ENCODE peak calls at places on chromosomes 2 and 18, in four cellular contexts. P is ovary, M is vagina, T is sigmoid colon. O is an unnamed sample.

GRCh38 chr18:9834551-9834950 is 51.2 kb upstream of the TXNDC2 start:
- DNase-seq in P (no peak), M (no peak), T (no peak), O (no peak)

GRCh38 chr18:12347895-12348294 is 29.1 kb downstream of the AFG3L2 start:
- DNase-seq in P (no peak), M (no peak), T (no peak), O (no peak)

GRCh38 chr2:11930211-11930761 is 183.9 kb downstream of the LPIN1 start:
- DNase-seq in P (no peak), M (no peak), T (no peak), O (no peak)

GRCh38 chr18:55592572-55592971 is 4.6 kb upstream of the TCF4 start:
- DNase-seq in P (no peak), M (no peak), T (no peak), O (no peak)

GRCh38 chr2:236862961-236863728 is 222.5 kb upstream of the COPS8 start:
- DNase-seq in P (no peak), M (peak), T (peak), O (no peak)

GRCh38 chr18:51275712-51276473 is 78.4 kb upstream of the MEX3C start:
- DNase-seq in P (peak), M (no peak), T (no peak), O (no peak)

GRCh38 chr2:239949079-239949478 is 76.1 kb downstream of the NDUFA10 start:
- DNase-seq in P (no peak), M (no peak), T (peak), O (no peak)

GRCh38 chr2:157181234-157181633 is 76.3 kb upstream of the GALNT5 start:
- DNase-seq in P (no peak), M (no peak), T (no peak), O (no peak)

GRCh38 chr2:529425-529824 is 147.8 kb downstream of the TMEM18 start:
- DNase-seq in P (no peak), M (no peak), T (no peak), O (no peak)

GRCh38 chr2:120442923-120443571 is 97.1 kb downstream of the INHBB start:
- DNase-seq in P (no peak), M (no peak), T (peak), O (no peak)

GRCh38 chr2:190094471-190094870 is 31.9 kb upstream of the MSTN start:
- DNase-seq in P (no peak), M (no peak), T (no peak), O (no peak)

GRCh38 chr2:224778474-224778877 is 62.3 kb upstream of the CCDC195 start:
- DNase-seq in P (no peak), M (no peak), T (no peak), O (peak)

GRCh38 chr18:62024983-62025382 is 132.2 kb upstream of the RNF152 start:
- DNase-seq in P (no peak), M (no peak), T (no peak), O (no peak)

GRCh38 chr2:189379287-189379630 is 62.0 kb upstream of the WDR75 start:
- DNase-seq in P (no peak), M (no peak), T (no peak), O (no peak)

GRCh38 chr18:35085450-35086032 is 44.3 kb downstream of the MAPRE2 start:
- DNase-seq in P (no peak), M (no peak), T (no peak), O (no peak)

GRCh38 chr2:29195796-29196195 is 80.6 kb downstream of the CLIP4 start:
- DNase-seq in P (no peak), M (no peak), T (no peak), O (no peak)

GRCh38 chr2:86221066-86221684 is 21.9 kb downstream of the MRPL35 start:
- DNase-seq in P (peak), M (no peak), T (peak), O (no peak)

GRCh38 chr18:62634471-62634870 is 80.9 kb upstream of the PHLPP1 start:
- DNase-seq in P (no peak), M (no peak), T (no peak), O (no peak)

GRCh38 chr2:121303531-121304263 is 18.7 kb upstream of the TFCP2L1 start:
- DNase-seq in P (no peak), M (peak), T (no peak), O (no peak)

GRCh38 chr18:35409921-35410320 is 32.8 kb upstream of the ZNF396 start:
- DNase-seq in P (no peak), M (no peak), T (no peak), O (no peak)

GRCh38 chr2:239602290-239603282 is 201.8 kb upstream of the HDAC4 start:
- DNase-seq in P (no peak), M (peak), T (peak), O (peak)

GRCh38 chr2:39407516-39408296 is 29.4 kb downstream of the MAP4K3 start:
- DNase-seq in P (no peak), M (no peak), T (no peak), O (no peak)

GRCh38 chr2:197804758-197805597 is 585 bp downstream of the PLCL1 start:
- DNase-seq in P (peak), M (no peak), T (peak), O (peak)

DNA sequence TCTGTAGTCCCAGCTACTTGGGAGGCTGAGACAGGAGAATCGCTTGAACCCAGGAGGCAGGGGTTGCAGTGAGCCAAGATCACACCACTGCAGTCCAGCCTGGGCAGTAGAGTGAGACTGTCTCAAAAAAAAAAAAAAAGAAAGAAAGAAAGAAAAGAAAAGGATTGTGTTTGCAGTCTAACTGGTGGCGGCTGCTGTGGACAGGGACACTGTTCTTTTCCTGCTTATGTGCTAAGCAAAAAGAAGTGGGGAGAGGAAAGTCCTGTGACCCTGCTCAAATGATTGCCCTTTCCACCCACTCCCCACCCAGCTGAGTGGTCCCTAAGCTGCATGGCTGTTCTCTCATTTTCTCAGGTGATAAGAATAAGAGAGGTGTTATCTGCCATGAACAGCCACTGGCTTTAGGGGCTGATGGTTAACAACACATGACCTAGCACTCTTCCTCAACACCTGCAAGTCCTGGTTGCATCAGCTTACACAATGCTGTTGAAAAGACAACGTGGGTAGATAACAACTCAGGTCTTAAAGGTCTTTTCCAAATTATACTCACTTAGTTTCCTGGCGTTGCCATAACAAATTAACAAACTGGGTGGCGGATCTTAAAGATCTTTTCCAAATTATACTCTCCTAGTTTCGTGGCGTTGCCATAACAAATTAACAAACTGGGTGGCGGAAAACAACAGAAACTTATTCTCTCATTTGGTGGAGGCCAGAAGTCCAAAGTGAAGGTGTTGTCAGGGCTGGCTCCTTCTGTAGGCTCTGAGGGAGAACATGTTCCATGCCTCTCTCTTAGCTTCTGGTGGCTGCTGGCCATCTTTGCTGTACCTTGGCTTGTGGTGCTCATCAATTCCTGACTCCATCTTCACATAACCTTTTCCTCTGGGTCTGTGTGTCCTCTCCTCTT is 90.3 kb upstream of the RTN4 start:
- DNase-seq in P (no peak), M (no peak), T (no peak), O (no peak)
- TF ChIP-seq POLR2A in P (no peak), M (no peak), T (no peak), O (no peak)

GRCh38 chr18:75161629-75162028 is 47.3 kb downstream of the PTGR3 start:
- DNase-seq in P (no peak), M (no peak), T (no peak), O (peak)
- H3K4me3 ChIP-seq in P (peak), M (peak), T (peak), O (no peak)

DNA sequence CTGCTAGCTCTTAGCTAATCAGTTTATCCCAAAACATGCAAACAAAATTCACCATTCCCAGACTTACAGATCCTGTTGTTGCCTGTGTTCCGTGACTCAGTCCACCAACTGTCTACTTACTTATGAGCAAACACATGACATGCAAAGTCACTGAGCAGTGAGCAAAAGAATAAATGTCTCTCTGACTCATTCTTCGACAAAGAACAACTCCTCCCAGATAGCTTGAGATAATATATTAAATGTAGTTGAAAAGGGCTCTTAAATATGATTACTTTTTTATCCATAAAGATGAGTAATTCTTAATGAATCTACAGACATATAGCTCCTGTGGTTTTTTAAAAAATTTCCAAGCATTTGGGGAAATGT is 9.0 kb upstream of the CREG2 start:
- DNase-seq in P (no peak), M (no peak), T (no peak), O (no peak)
- TF ChIP-seq POLR2A in P (no peak), M (no peak), T (no peak), O (no peak)

DNA sequence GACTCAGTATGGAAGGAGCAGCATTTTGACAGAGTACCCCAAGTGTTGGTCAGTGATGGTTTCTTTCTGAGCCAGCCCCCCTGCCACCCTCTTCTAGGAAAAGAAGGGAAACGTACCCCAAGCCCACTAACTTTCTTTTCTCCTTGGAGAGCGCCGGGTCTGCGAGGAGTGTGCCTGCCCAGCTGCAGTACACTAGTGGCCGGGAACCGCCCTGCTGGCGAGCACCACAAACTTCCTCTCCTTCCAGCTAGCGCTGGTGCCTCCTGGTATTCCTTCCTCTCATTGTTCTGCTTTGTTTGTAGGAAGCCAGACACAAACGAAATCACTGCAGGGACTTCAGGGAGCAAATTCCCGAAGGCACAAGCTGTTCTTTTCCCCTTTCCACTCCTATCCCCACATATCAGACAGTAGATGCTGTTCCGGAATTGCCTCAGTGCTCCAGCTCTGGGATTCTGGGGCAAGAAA is 1.8 kb downstream of the CCDC85A start:
- DNase-seq in P (no peak), M (no peak), T (no peak), O (peak)
- H3K4me3 ChIP-seq in P (peak), M (peak), T (peak), O (peak)

GRCh38 chr2:68776124-68776523 is 41.5 kb downstream of the ARHGAP25 start:
- DNase-seq in P (no peak), M (no peak), T (no peak), O (no peak)

GRCh38 chr2:68772109-68772508 is 37.5 kb downstream of the ARHGAP25 start:
- DNase-seq in P (no peak), M (no peak), T (no peak), O (no peak)

GRCh38 chr2:68775272-68775847 is 40.7 kb downstream of the ARHGAP25 start:
- DNase-seq in P (no peak), M (no peak), T (no peak), O (no peak)

GRCh38 chr2:68771211-68771721 is 36.7 kb downstream of the ARHGAP25 start:
- DNase-seq in P (no peak), M (no peak), T (no peak), O (peak)

GRCh38 chr2:68774569-68775271 is 40.1 kb downstream of the ARHGAP25 start:
- DNase-seq in P (peak), M (no peak), T (peak), O (peak)
- TF ChIP-seq POLR2A in P (no peak), M (peak), T (no peak), O (no peak)

GRCh38 chr2:36355157-36355889 is at the start of gene CRIM1:
- DNase-seq in P (peak), M (peak), T (peak), O (peak)
- H3K4me3 ChIP-seq in P (peak), M (peak), T (peak), O (peak)

DNA sequence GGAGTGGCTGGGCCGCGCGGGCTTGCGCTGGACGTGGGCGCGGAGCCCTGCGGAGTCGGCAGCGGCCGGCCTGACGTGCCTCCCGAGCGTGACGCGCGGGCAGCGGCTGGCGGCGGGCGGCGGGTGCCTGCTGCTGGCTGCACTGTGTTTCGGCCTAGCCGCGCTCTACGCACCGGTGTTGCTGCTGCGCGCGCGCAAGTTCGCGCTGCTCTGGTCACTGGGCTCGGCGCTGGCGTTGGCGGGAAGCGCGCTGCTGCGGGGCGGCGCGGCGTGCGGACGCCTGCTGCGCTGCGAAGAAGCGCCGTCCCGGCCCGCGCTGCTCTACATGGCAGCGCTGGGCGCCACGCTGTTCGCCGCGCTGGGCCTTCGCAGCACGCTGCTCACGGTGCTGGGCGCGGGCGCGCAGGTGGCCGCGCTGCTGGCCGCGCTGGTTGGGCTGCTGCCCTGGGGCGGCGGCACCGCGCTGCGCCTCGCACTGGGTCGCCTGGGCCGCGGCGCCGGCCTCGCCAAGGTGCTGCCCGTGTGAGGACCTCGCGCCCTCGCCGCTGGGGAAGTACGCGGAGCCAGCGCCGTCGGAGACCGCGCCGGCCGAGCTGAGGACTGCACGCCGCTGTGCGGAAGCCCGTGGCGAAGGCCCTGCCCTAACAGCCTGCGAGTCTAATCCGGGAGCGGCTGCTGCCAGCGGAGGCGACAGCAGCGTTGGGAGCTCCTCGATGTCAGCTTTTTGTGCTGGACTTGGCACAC is 526 bp downstream of the SFT2D3 start:
- DNase-seq in P (peak), M (no peak), T (peak), O (peak)
- TF ChIP-seq POLR2A in P (no peak), M (no peak), T (no peak), O (no peak)

DNA sequence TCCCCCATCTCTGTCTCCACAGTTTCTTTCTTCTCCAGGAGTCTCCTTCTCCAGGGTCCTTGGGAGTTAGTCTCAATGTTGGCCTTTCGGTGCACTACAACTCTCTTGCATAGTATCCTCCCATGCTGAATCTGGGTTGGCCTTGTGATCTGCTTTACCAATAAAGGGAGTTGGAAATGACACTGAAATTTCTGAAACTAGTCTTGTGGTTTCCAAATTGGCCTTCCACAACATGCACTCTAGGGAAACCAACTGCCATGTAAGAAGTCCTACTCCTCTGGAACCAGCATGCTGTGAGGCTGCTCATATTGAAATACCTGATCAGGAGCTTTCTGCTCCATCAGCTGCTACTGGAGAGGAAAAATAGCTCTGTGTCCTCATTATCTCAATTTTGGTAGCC is 9.9 kb upstream of the ABHD3 start:
- DNase-seq in P (no peak), M (no peak), T (no peak), O (no peak)
- H3K4me3 ChIP-seq in P (no peak), M (no peak), T (no peak), O (no peak)

O was measured in lower leg skin.